ENCODE peak calls at places on chromosomes 13 and 19, in seven cellular contexts. One of them, this sample, is unnamed.

GRCh38 chr19:52590728-52591127 is 20.6 kb downstream of the ZNF701 start:
- DNase-seq in H9: no peak
- DNase-seq in mesendoderm: peak; percentile 32
- DNase-seq in neuronal stem cell: no peak
- DNase-seq in IMR-90: no peak
- DNase-seq in H1: no peak
- DNase-seq in mesenchymal stem cell: no peak
- DNase-seq in this sample: no peak

GRCh38 chr19:5031231-5032100 is 62.6 kb downstream of the KDM4B start:
- DNase-seq in H1: peak; percentile 99
- DNase-seq in H9: peak; percentile 92
- DNase-seq in IMR-90: peak; percentile 65
- DNase-seq in mesendoderm: peak; percentile 88
- DNase-seq in neuronal stem cell: peak; percentile 85
- DNase-seq in mesenchymal stem cell: peak; percentile 78
- DNase-seq in this sample: peak; percentile 60

GRCh38 chr13:26923824-26924605 is 163.4 kb upstream of the GPR12 start:
- DNase-seq in H1: no peak
- DNase-seq in mesendoderm: no peak
- DNase-seq in IMR-90: peak; percentile 34
- DNase-seq in H9: no peak
- DNase-seq in neuronal stem cell: no peak
- DNase-seq in mesenchymal stem cell: peak; percentile 76
- DNase-seq in this sample: no peak

GRCh38 chr19:42284066-42284501 is 15.0 kb downstream of the CIC start:
- DNase-seq in H1: no peak
- DNase-seq in H9: no peak
- DNase-seq in IMR-90: peak; percentile 71
- DNase-seq in mesenchymal stem cell: peak; percentile 76
- DNase-seq in mesendoderm: peak; percentile 70
- DNase-seq in neuronal stem cell: peak; percentile 68
- DNase-seq in this sample: peak; percentile 79

GRCh38 chr13:25432686-25433085 is 60.9 kb downstream of the ATP8A2 start:
- DNase-seq in IMR-90: no peak
- DNase-seq in H1: no peak
- DNase-seq in mesenchymal stem cell: peak; percentile 31
- DNase-seq in H9: no peak
- DNase-seq in neuronal stem cell: no peak
- DNase-seq in mesendoderm: no peak
- DNase-seq in this sample: no peak

GRCh38 chr13:42762917-42763316 is 18.5 kb upstream of the FAM216B start:
- DNase-seq in neuronal stem cell: no peak
- DNase-seq in IMR-90: peak; percentile 98
- DNase-seq in mesendoderm: peak; percentile 79
- DNase-seq in H1: no peak
- DNase-seq in mesenchymal stem cell: peak; percentile 90
- DNase-seq in H9: no peak
- DNase-seq in this sample: peak; percentile 51

GRCh38 chr13:95783747-95784146 is 106.8 kb downstream of the DNAJC3 start:
- DNase-seq in H1: no peak
- DNase-seq in mesenchymal stem cell: peak; percentile 17
- DNase-seq in H9: no peak
- DNase-seq in mesendoderm: no peak
- DNase-seq in IMR-90: no peak
- DNase-seq in neuronal stem cell: no peak
- DNase-seq in this sample: no peak

GRCh38 chr13:41614671-41615519 is 157.5 kb downstream of the RGCC start:
- DNase-seq in mesendoderm: peak; percentile 50
- DNase-seq in IMR-90: peak; percentile 54
- DNase-seq in neuronal stem cell: no peak
- DNase-seq in mesenchymal stem cell: peak; percentile 61
- DNase-seq in H9: no peak
- DNase-seq in H1: no peak
- DNase-seq in this sample: peak; percentile 61

GRCh38 chr19:31530781-31531180 is 181.5 kb upstream of the TSHZ3 start:
- DNase-seq in IMR-90: no peak
- DNase-seq in mesenchymal stem cell: no peak
- DNase-seq in mesendoderm: no peak
- DNase-seq in neuronal stem cell: no peak
- DNase-seq in H9: no peak
- DNase-seq in H1: peak; percentile 38
- DNase-seq in this sample: no peak

GRCh38 chr13:108322206-108322824 is 52.8 kb downstream of the TNFSF13B start:
- DNase-seq in H1: no peak
- DNase-seq in IMR-90: peak; percentile 52
- DNase-seq in mesendoderm: peak; percentile 23
- DNase-seq in H9: no peak
- DNase-seq in mesenchymal stem cell: peak; percentile 56
- DNase-seq in neuronal stem cell: peak; percentile 24
- DNase-seq in this sample: peak; percentile 69

GRCh38 chr13:102400619-102401125 is 1.2 kb downstream of the FGF14 start:
- DNase-seq in IMR-90: no peak
- DNase-seq in H1: no peak
- DNase-seq in neuronal stem cell: no peak
- DNase-seq in H9: peak; percentile 37
- DNase-seq in mesenchymal stem cell: peak; percentile 12
- DNase-seq in mesendoderm: peak; percentile 37
- DNase-seq in this sample: no peak

GRCh38 chr13:105334211-105334610 is 1201.3 kb downstream of the EFNB2 start:
- DNase-seq in IMR-90: peak; percentile 79
- DNase-seq in H9: no peak
- DNase-seq in mesenchymal stem cell: peak; percentile 34
- DNase-seq in neuronal stem cell: no peak
- DNase-seq in mesendoderm: no peak
- DNase-seq in H1: no peak
- DNase-seq in this sample: no peak

GRCh38 chr19:43984687-43985000 is 656 bp downstream of the ZNF155 start:
- DNase-seq in H1: no peak
- DNase-seq in H9: no peak
- DNase-seq in neuronal stem cell: no peak
- DNase-seq in IMR-90: no peak
- DNase-seq in mesendoderm: no peak
- DNase-seq in mesenchymal stem cell: no peak
- DNase-seq in this sample: no peak

GRCh38 chr13:55302568-55302967 is 1838.2 kb upstream of the PRR20A start:
- DNase-seq in IMR-90: no peak
- DNase-seq in mesenchymal stem cell: no peak
- DNase-seq in mesendoderm: no peak
- DNase-seq in neuronal stem cell: no peak
- DNase-seq in H9: no peak
- DNase-seq in H1: no peak
- DNase-seq in this sample: no peak

GRCh38 chr19:45117167-45117594 is 24.2 kb downstream of the PPP1R37 start:
- DNase-seq in H1: no peak
- DNase-seq in mesenchymal stem cell: peak; percentile 40
- DNase-seq in neuronal stem cell: no peak
- DNase-seq in IMR-90: peak; percentile 20
- DNase-seq in mesendoderm: no peak
- DNase-seq in H9: no peak
- DNase-seq in this sample: no peak

GRCh38 chr19:43469160-43469480 is 3.7 kb upstream of the LYPD3 start:
- DNase-seq in H1: no peak
- DNase-seq in neuronal stem cell: no peak
- DNase-seq in IMR-90: no peak
- DNase-seq in H9: no peak
- DNase-seq in mesendoderm: no peak
- DNase-seq in mesenchymal stem cell: no peak
- DNase-seq in this sample: peak; percentile 22

GRCh38 chr13:51202477-51203046 is 19.6 kb upstream of the FAM124A start:
- DNase-seq in IMR-90: no peak
- DNase-seq in neuronal stem cell: no peak
- DNase-seq in mesendoderm: no peak
- DNase-seq in H9: no peak
- DNase-seq in H1: no peak
- DNase-seq in mesenchymal stem cell: no peak
- DNase-seq in this sample: no peak

GRCh38 chr13:51208707-51209106 is 13.5 kb upstream of the FAM124A start:
- DNase-seq in H9: no peak
- DNase-seq in mesenchymal stem cell: no peak
- DNase-seq in H1: peak; percentile 39
- DNase-seq in mesendoderm: no peak
- DNase-seq in neuronal stem cell: no peak
- DNase-seq in IMR-90: no peak
- DNase-seq in this sample: no peak

GRCh38 chr13:51212808-51213728 is 9.1 kb upstream of the FAM124A start:
- DNase-seq in mesenchymal stem cell: no peak
- DNase-seq in H9: no peak
- DNase-seq in H1: peak; percentile 23
- DNase-seq in IMR-90: no peak
- DNase-seq in mesendoderm: no peak
- DNase-seq in neuronal stem cell: no peak
- DNase-seq in this sample: no peak

GRCh38 chr13:51211910-51212309 is 10.3 kb upstream of the FAM124A start:
- DNase-seq in H9: no peak
- DNase-seq in mesendoderm: no peak
- DNase-seq in neuronal stem cell: no peak
- DNase-seq in IMR-90: no peak
- DNase-seq in mesenchymal stem cell: no peak
- DNase-seq in H1: peak; percentile 24
- DNase-seq in this sample: no peak

GRCh38 chr13:51207881-51208280 is 14.3 kb upstream of the FAM124A start:
- DNase-seq in neuronal stem cell: no peak
- DNase-seq in H1: peak; percentile 16
- DNase-seq in mesendoderm: no peak
- DNase-seq in IMR-90: no peak
- DNase-seq in H9: no peak
- DNase-seq in mesenchymal stem cell: no peak
- DNase-seq in this sample: no peak
- H2BK120ac ChIP-seq in neuronal stem cell: no peak overlapping the region
- H2BK120ac ChIP-seq in H1: no peak overlapping the region
- H2BK120ac ChIP-seq in mesendoderm: no peak overlapping the region
- H2BK120ac ChIP-seq in IMR-90: no peak overlapping the region
- H2BK120ac ChIP-seq in H9: no peak overlapping the region
- H2BK120ac ChIP-seq in mesenchymal stem cell: no peak overlapping the region
- H2BK120ac ChIP-seq in this sample: no peak overlapping the region

DNA sequence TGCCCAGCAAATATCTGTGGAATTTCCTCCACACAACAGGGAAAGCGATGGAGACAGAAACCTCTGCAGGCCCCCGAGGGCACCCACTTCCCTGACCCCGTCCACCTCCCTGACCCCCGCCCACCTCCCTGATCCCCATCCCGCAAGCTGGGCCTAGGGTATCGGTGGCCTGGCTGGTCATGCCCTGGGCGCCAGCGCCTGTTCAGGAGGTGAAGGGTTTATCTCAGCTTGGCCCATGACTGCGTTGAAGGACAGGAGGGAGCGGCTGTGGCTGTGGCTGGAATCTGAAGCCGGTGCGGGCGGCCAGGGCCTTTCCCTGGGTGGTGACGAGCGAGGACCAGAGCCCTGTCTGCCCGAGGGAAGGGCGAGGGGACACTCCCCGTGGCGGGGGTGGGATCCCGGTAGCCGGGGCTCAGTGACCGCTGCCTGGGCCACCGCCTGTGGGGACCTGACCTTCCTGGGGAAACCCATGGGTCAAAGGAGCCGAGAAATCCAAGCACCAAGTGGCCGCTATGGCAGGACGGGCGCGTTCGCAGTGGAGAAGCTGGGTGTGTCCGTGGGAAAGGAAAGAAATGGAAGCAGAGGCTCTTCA is 20.7 kb downstream of the GAS6 start:
- DNase-seq in mesenchymal stem cell: no peak
- DNase-seq in neuronal stem cell: no peak
- DNase-seq in H1: no peak
- DNase-seq in H9: no peak
- DNase-seq in mesendoderm: no peak
- DNase-seq in IMR-90: no peak
- DNase-seq in this sample: no peak
- H3K27me3 ChIP-seq in mesenchymal stem cell: no peaks in the 10 kb centered on the region
- H3K27me3 ChIP-seq in neuronal stem cell: no peaks in the 10 kb centered on the region
- H3K27me3 ChIP-seq in H1: no peaks in the 10 kb centered on the region
- H3K27me3 ChIP-seq in H9: no peaks in the 10 kb centered on the region
- H3K27me3 ChIP-seq in mesendoderm: no peaks in the 10 kb centered on the region
- H3K27me3 ChIP-seq in IMR-90: no peaks in the 10 kb centered on the region
- H3K27me3 ChIP-seq in this sample: no peaks in the 10 kb centered on the region

GRCh38 chr13:111865826-111866225 is 201.1 kb upstream of the SOX1 start:
- DNase-seq in IMR-90: no peak
- DNase-seq in H9: no peak
- DNase-seq in H1: peak; percentile 19
- DNase-seq in mesenchymal stem cell: no peak
- DNase-seq in neuronal stem cell: no peak
- DNase-seq in mesendoderm: no peak
- DNase-seq in this sample: no peak

GRCh38 chr13:111862836-111863815 is 203.8 kb upstream of the SOX1 start:
- DNase-seq in IMR-90: no peak
- DNase-seq in H1: peak; percentile 39
- DNase-seq in mesenchymal stem cell: no peak
- DNase-seq in mesendoderm: no peak
- DNase-seq in H9: no peak
- DNase-seq in neuronal stem cell: no peak
- DNase-seq in this sample: no peak

GRCh38 chr13:111866731-111867245 is 200.2 kb upstream of the SOX1 start:
- DNase-seq in mesendoderm: no peak
- DNase-seq in IMR-90: no peak
- DNase-seq in H1: no peak
- DNase-seq in H9: no peak
- DNase-seq in mesenchymal stem cell: no peak
- DNase-seq in neuronal stem cell: no peak
- DNase-seq in this sample: no peak

GRCh38 chr13:111864566-111864965 is 202.4 kb upstream of the SOX1 start:
- DNase-seq in mesendoderm: no peak
- DNase-seq in neuronal stem cell: no peak
- DNase-seq in mesenchymal stem cell: no peak
- DNase-seq in H9: no peak
- DNase-seq in IMR-90: no peak
- DNase-seq in H1: peak; percentile 23
- DNase-seq in this sample: no peak

DNA sequence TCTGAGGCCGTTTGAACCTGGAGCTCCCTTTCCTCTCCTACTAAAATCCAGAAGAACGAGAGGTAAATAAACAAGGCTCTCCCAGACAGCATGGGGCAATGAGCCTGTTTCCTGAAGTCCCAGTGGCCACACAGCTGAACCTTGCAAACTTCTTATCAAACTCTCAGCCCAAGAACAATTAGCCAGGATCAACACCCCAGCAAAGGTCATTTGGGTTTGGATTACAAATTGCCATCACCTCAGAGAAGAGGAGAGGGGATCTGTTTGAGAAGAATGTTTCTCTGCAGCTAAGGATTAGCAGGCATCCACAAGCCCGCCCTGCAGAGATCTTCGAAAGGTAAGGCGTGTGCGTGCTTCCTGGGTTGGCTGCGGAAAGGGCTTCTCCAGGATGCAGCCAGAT is 201.9 kb upstream of the SOX1 start:
- DNase-seq in H1: peak; percentile 27
- DNase-seq in IMR-90: no peak
- DNase-seq in neuronal stem cell: no peak
- DNase-seq in mesendoderm: peak; percentile 82
- DNase-seq in mesenchymal stem cell: no peak
- DNase-seq in H9: no peak
- DNase-seq in this sample: no peak
- H2BK120ac ChIP-seq in H1: no peak overlapping the region
- H2BK120ac ChIP-seq in IMR-90: no peak overlapping the region
- H2BK120ac ChIP-seq in neuronal stem cell: no peak overlapping the region
- H2BK120ac ChIP-seq in mesendoderm: no peak overlapping the region
- H2BK120ac ChIP-seq in mesenchymal stem cell: no peak overlapping the region
- H2BK120ac ChIP-seq in H9: no peak overlapping the region
- H2BK120ac ChIP-seq in this sample: no peak overlapping the region

DNA sequence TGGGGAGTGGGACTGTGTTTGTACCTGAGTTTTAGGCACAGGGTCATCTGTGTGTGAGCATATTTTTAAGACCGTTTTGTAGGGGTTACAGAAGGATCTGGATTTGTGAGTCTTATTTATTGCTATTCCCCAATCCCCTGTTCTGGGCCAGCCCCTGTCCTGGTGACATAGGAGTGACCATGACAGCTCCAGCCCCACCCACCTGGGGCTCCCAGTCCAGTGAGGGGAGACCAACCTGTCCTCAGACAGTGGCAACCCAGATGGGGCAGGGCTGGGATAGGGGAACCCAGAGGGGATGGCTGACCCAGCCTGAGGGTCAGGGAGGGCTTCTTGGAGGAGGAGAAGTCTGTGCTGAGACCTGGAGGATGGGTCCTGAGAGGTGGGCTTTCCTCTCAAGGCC is 10.7 kb downstream of the TMEM160 start:
- DNase-seq in IMR-90: no peak
- DNase-seq in H9: no peak
- DNase-seq in H1: no peak
- DNase-seq in mesenchymal stem cell: no peak
- DNase-seq in neuronal stem cell: no peak
- DNase-seq in mesendoderm: no peak
- DNase-seq in this sample: no peak
- H3K27me3 ChIP-seq in IMR-90: no peaks in the 10 kb centered on the region
- H3K27me3 ChIP-seq in H9: no peaks in the 10 kb centered on the region
- H3K27me3 ChIP-seq in H1: no peaks in the 10 kb centered on the region
- H3K27me3 ChIP-seq in mesenchymal stem cell: no peaks in the 10 kb centered on the region
- H3K27me3 ChIP-seq in neuronal stem cell: no peaks in the 10 kb centered on the region
- H3K27me3 ChIP-seq in mesendoderm: no peaks in the 10 kb centered on the region
- H3K27me3 ChIP-seq in this sample: no peaks in the 10 kb centered on the region